ENCODE peak calls at places on chromosomes 4 and X, in ten cellular contexts. U, B, L, Y, V, R, G, O, I and H are unnamed samples.

GRCh38 chr4:113049421-113050355 is at the start of gene ANK2:
- DNase-seq in U (no peak), O (peak; percentile 96), Y (no peak), G (no peak), L (no peak), R (peak; percentile 74), I (no peak), B (no peak), V (peak; percentile 56), H (no peak)

GRCh38 chr4:182600093-182600492 is 317.1 kb downstream of the DCTD start:
- DNase-seq in G (no peak), U (no peak), L (no peak), B (no peak), O (no peak), I (no peak), Y (no peak), V (no peak), R (no peak), H (no peak)

GRCh38 chr4:25433966-25434667 is 57.1 kb downstream of the ANAPC4 start:
- DNase-seq in R (no peak), I (no peak), V (no peak), L (no peak), O (no peak), U (no peak), G (no peak), B (no peak), Y (no peak), H (no peak)

GRCh38 chrX:67544871-67545771 is 1.3 kb downstream of the AR start:
- DNase-seq in B (peak; percentile 59), R (no peak), L (no peak), V (peak; percentile 58), U (no peak), O (peak; percentile 58), G (no peak), Y (peak; percentile 22), I (no peak), H (peak; percentile 66)

GRCh38 chr4:13856387-13856786 is 228.9 kb upstream of the BOD1L1 start:
- DNase-seq in L (no peak), R (no peak), U (no peak), G (no peak), B (no peak), Y (no peak), I (no peak), V (no peak), O (no peak), H (no peak)

GRCh38 chr4:24800273-24800880 is 5.0 kb downstream of the SOD3 start:
- DNase-seq in V (peak; percentile 78), U (no peak), I (no peak), G (no peak), R (no peak), L (no peak), Y (no peak), O (peak; percentile 5), B (peak; percentile 77), H (no peak)

GRCh38 chr4:162164881-162165528 is 1.2 kb upstream of the FSTL5 start:
- DNase-seq in Y (no peak), I (no peak), R (no peak), O (peak; percentile 29), V (no peak), L (peak; percentile 1), U (no peak), G (no peak), B (no peak), H (no peak)

GRCh38 chrX:130878350-130879341 is 24.4 kb downstream of the ENOX2 start:
- DNase-seq in I (no peak), Y (no peak), O (no peak), L (peak; percentile 66), U (no peak), V (no peak), G (peak; percentile 64), B (no peak), R (no peak), H (peak; percentile 35)

GRCh38 chr4:18039113-18039512 is 17.6 kb upstream of the LCORL start:
- DNase-seq in V (no peak), L (no peak), R (no peak), U (no peak), O (no peak), Y (no peak), B (no peak), G (no peak), I (no peak), H (no peak)

GRCh38 chrX:19517965-19518364 is 2.7 kb upstream of the MAP3K15 start:
- DNase-seq in G (no peak), B (no peak), U (no peak), R (no peak), I (no peak), O (no peak), Y (no peak), L (no peak), V (no peak), H (no peak)

GRCh38 chr4:26753642-26754041 is 107.0 kb upstream of the STIM2 start:
- DNase-seq in L (no peak), V (peak; percentile 41), O (no peak), R (no peak), G (no peak), I (no peak), Y (no peak), B (no peak), U (no peak), H (peak; percentile 61)

GRCh38 chrX:107374116-107374515 is 75.3 kb upstream of the FRMPD3 start:
- DNase-seq in R (no peak), U (no peak), L (no peak), B (no peak), I (no peak), Y (no peak), G (no peak), V (no peak), O (peak; percentile 15), H (no peak)
- H3K27ac ChIP-seq in R (no peak overlapping the region), U (no peak overlapping the region), L (no peak overlapping the region), B (no peak overlapping the region), I (no peak overlapping the region), Y (no peak overlapping the region), G (no peak overlapping the region), V (no peak overlapping the region), O (no peak overlapping the region), H (no peak overlapping the region)

DNA sequence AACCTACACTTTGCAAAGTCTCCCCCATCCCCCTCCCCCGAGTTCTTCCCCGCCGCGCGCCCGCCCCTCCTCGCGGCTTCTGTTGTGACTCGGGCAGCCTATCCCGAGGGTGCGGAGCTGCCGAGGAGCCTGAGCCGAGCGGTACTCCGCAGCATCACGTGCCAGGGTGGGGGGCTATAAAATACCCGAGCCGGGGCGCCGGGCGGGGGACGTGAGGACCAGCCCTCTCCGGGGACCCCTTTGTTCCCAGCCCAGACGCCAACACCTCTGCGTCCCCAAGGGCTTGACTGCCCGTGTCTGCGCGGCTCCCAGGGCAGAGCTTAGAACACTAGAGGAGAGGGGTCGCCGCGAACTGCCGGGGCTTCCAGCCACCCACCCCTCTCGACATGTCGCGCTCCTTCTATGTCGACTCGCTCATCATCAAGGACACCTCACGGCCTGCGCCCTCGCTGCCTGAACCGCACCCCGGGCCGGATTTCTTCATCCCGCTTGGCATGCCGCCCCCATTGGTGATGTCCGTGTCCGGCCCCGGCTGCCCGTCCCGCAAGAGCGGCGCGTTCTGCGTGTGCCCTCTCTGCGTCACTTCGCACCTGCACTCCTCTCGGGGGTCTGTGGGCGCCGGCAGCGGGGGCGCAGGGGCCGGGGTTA is at the start of gene GSX2:
- DNase-seq in R (no peak), O (peak; percentile 11), G (no peak), V (peak; percentile 80), L (no peak), U (no peak), Y (peak; percentile 33), I (no peak), B (peak; percentile 82), H (no peak)
- H3K4me3 ChIP-seq in R (peak within 1 kb of the TSS; percentile 58), O (peak within 1 kb of the TSS; percentile 13), G (peak within 1 kb of the TSS; percentile 30), V (peak within 1 kb of the TSS; percentile 45), L (no peak within 1 kb of the TSS), U (peak within 1 kb of the TSS; percentile 63), Y (no peak within 1 kb of the TSS), I (peak within 1 kb of the TSS; percentile 38), B (peak within 1 kb of the TSS; percentile 6), H (peak within 1 kb of the TSS; percentile 29)

GRCh38 chr4:139869810-139870209 is 204.2 kb downstream of the MGST2 start:
- DNase-seq in Y (no peak), O (no peak), G (no peak), L (no peak), B (no peak), R (no peak), U (no peak), V (no peak), I (no peak), H (no peak)
- H3K27ac ChIP-seq in Y (no peak overlapping the region), O (no peak overlapping the region), G (no peak overlapping the region), L (no peak overlapping the region), B (no peak overlapping the region), R (no peak overlapping the region), U (no peak overlapping the region), V (no peak overlapping the region), I (no peak overlapping the region), H (no peak overlapping the region)

GRCh38 chrX:47620303-47620685 is 637 bp upstream of the SYN1 start:
- DNase-seq in B (no peak), R (no peak), G (no peak), L (no peak), V (no peak), I (no peak), O (no peak), Y (no peak), U (no peak), H (no peak)

GRCh38 chrX:47623540-47624027 is 3.9 kb upstream of the SYN1 start:
- DNase-seq in Y (no peak), I (no peak), V (peak; percentile 84), O (peak; percentile 91), G (peak; percentile 46), R (peak; percentile 50), B (peak; percentile 81), U (peak; percentile 29), L (peak; percentile 46), H (peak; percentile 69)

GRCh38 chrX:47621851-47622250 is 2.2 kb upstream of the SYN1 start:
- DNase-seq in G (no peak), V (no peak), L (no peak), B (no peak), R (no peak), Y (no peak), I (no peak), O (no peak), U (no peak), H (no peak)

GRCh38 chrX:47618923-47619485 is 653 bp downstream of the SYN1 start:
- DNase-seq in I (no peak), Y (no peak), G (no peak), L (no peak), R (no peak), B (no peak), O (no peak), U (no peak), V (no peak), H (no peak)

GRCh38 chrX:47619486-47620302 is at the start of gene SYN1:
- DNase-seq in I (peak; percentile 84), O (peak; percentile 82), G (peak; percentile 78), U (peak; percentile 18), R (peak; percentile 57), V (peak; percentile 94), B (peak; percentile 95), L (no peak), Y (peak; percentile 79), H (peak; percentile 85)
- H3K4me3 ChIP-seq in I (peak within 1 kb of the TSS; percentile 35), O (no peak within 1 kb of the TSS), G (peak within 1 kb of the TSS; percentile 43), U (peak within 1 kb of the TSS; percentile 50), R (peak within 1 kb of the TSS; percentile 59), V (peak within 1 kb of the TSS; percentile 25), B (peak within 1 kb of the TSS; percentile 27), L (no peak within 1 kb of the TSS), Y (no peak within 1 kb of the TSS), H (peak within 1 kb of the TSS; percentile 37)